ENCODE peak calls at places on chromosomes 3 and 15, in five cellular contexts. One of them, this sample, is unnamed.

GRCh38 chr15:45544266-45545023 is 21.9 kb upstream of the SLC30A4 start:
- DNase-seq in Ammon's horn: no peak
- DNase-seq in skeletal muscle cell: no peak
- DNase-seq in T-helper 9 cell: no peak
- DNase-seq in cardiac fibroblast: no peak
- DNase-seq in this sample: no peak

GRCh38 chr15:62118446-62118964 is 46.6 kb downstream of the C2CD4B start:
- DNase-seq in Ammon's horn: no peak
- DNase-seq in skeletal muscle cell: no peak
- DNase-seq in T-helper 9 cell: no peak
- DNase-seq in cardiac fibroblast: peak
- DNase-seq in this sample: peak

GRCh38 chr3:165642761-165643432 is 194.3 kb downstream of the BCHE start:
- DNase-seq in Ammon's horn: peak
- DNase-seq in skeletal muscle cell: peak
- DNase-seq in T-helper 9 cell: no peak
- DNase-seq in cardiac fibroblast: peak
- DNase-seq in this sample: peak

GRCh38 chr3:134427400-134428111 is 53.3 kb upstream of the AMOTL2 start:
- DNase-seq in Ammon's horn: no peak
- DNase-seq in skeletal muscle cell: peak
- DNase-seq in T-helper 9 cell: no peak
- DNase-seq in cardiac fibroblast: peak
- DNase-seq in this sample: peak

GRCh38 chr3:123369085-123369484 is 79.8 kb downstream of the ADCY5 start:
- DNase-seq in Ammon's horn: no peak
- DNase-seq in skeletal muscle cell: no peak
- DNase-seq in T-helper 9 cell: no peak
- DNase-seq in cardiac fibroblast: no peak
- DNase-seq in this sample: no peak

GRCh38 chr3:113514265-113514769 is 639 bp downstream of the SPICE1 start:
- DNase-seq in Ammon's horn: no peak
- DNase-seq in skeletal muscle cell: no peak
- DNase-seq in T-helper 9 cell: no peak
- DNase-seq in cardiac fibroblast: no peak
- DNase-seq in this sample: peak

GRCh38 chr15:32905481-32905880 is 187.7 kb downstream of the GREM1 start:
- DNase-seq in Ammon's horn: no peak
- DNase-seq in skeletal muscle cell: no peak
- DNase-seq in T-helper 9 cell: no peak
- DNase-seq in cardiac fibroblast: peak
- DNase-seq in this sample: no peak

GRCh38 chr3:137012097-137012501 is 54.3 kb downstream of the IL20RB start:
- DNase-seq in Ammon's horn: no peak
- DNase-seq in skeletal muscle cell: peak
- DNase-seq in T-helper 9 cell: no peak
- DNase-seq in cardiac fibroblast: peak
- DNase-seq in this sample: no peak

GRCh38 chr3:33590541-33590940 is 127.5 kb downstream of the CLASP2 start:
- DNase-seq in Ammon's horn: no peak
- DNase-seq in skeletal muscle cell: no peak
- DNase-seq in T-helper 9 cell: no peak
- DNase-seq in cardiac fibroblast: no peak
- DNase-seq in this sample: no peak

GRCh38 chr3:171791695-171792082 is 18.6 kb downstream of the PLD1 start:
- DNase-seq in Ammon's horn: peak
- DNase-seq in skeletal muscle cell: no peak
- DNase-seq in T-helper 9 cell: no peak
- DNase-seq in cardiac fibroblast: peak
- DNase-seq in this sample: peak

GRCh38 chr3:105835606-105836005 is 33.2 kb downstream of the CBLB start:
- DNase-seq in Ammon's horn: no peak
- DNase-seq in skeletal muscle cell: no peak
- DNase-seq in T-helper 9 cell: no peak
- DNase-seq in cardiac fibroblast: no peak
- DNase-seq in this sample: peak